ENCODE peak calls at places on chromosomes 7 and 10, in six cellular contexts. I is effector memory CD4-positive, alpha-beta T cell; J is neuronal stem cell; H is GM23248; D is tibial nerve; K is HepG2. C is an unnamed sample.

GRCh38 chr10:48604408-48605263 is at the start of gene ARHGAP22:
- DNase-seq in I (no peak), J (no peak), H (peak; percentile 86), D (peak; percentile 40), K (no peak), C (peak; percentile 92)

GRCh38 chr7:81064446-81064845 is 145.6 kb upstream of the SEMA3C start:
- DNase-seq in I (no peak), J (no peak), H (no peak), D (no peak), K (no peak), C (no peak)

GRCh38 chr10:21020545-21020944 is 123.4 kb upstream of the NEBL start:
- DNase-seq in I (no peak), J (no peak), H (peak; percentile 31), D (no peak), K (peak; percentile 27), C (no peak)

GRCh38 chr7:414681-415560 is 104.7 kb downstream of the PDGFA start:
- DNase-seq in I (no peak), J (no peak), H (no peak), D (no peak), K (no peak), C (no peak)

GRCh38 chr7:14924398-14924797 is 21.8 kb upstream of the DGKB start:
- DNase-seq in I (no peak), J (no peak), H (peak; percentile 59), D (no peak), K (no peak), C (no peak)

GRCh38 chr10:3887885-3888476 is 103.0 kb upstream of the KLF6 start:
- DNase-seq in I (peak; percentile 80), J (peak; percentile 41), H (peak; percentile 97), D (no peak), K (no peak), C (no peak)

GRCh38 chr7:116188-116981 is 76.0 kb upstream of the FAM20C start:
- DNase-seq in I (no peak), J (no peak), H (no peak), D (no peak), K (no peak), C (no peak)

GRCh38 chr10:133274751-133275682 is 1.7 kb downstream of the ADAM8 start:
- DNase-seq in I (peak; percentile 89), J (no peak), H (peak; percentile 23), D (no peak), K (no peak), C (peak; percentile 82)

GRCh38 chr7:112575864-112576263 is 95.1 kb downstream of the LSMEM1 start:
- DNase-seq in I (no peak), J (no peak), H (no peak), D (no peak), K (peak; percentile 35), C (no peak)
- H3K36me3 ChIP-seq in I (no peaks in the 10 kb centered on the region), J (no peaks in the 10 kb centered on the region), H (no peaks in the 10 kb centered on the region), D (no peaks in the 10 kb centered on the region), K (no peaks in the 10 kb centered on the region), C (no peaks in the 10 kb centered on the region)

GRCh38 chr10:6274040-6274439 is 71.3 kb downstream of the PFKFB3 start:
- DNase-seq in I (no peak), J (no peak), H (peak; percentile 67), D (no peak), K (peak; percentile 77), C (peak; percentile 53)

GRCh38 chr10:6274504-6274903 is 71.8 kb downstream of the PFKFB3 start:
- DNase-seq in I (no peak), J (no peak), H (no peak), D (no peak), K (no peak), C (no peak)

GRCh38 chr10:6272126-6272525 is 69.4 kb downstream of the PFKFB3 start:
- DNase-seq in I (no peak), J (no peak), H (no peak), D (no peak), K (no peak), C (no peak)

GRCh38 chr10:6271663-6272062 is 68.9 kb downstream of the PFKFB3 start:
- DNase-seq in I (no peak), J (no peak), H (no peak), D (no peak), K (peak; percentile 41), C (no peak)

DNA sequence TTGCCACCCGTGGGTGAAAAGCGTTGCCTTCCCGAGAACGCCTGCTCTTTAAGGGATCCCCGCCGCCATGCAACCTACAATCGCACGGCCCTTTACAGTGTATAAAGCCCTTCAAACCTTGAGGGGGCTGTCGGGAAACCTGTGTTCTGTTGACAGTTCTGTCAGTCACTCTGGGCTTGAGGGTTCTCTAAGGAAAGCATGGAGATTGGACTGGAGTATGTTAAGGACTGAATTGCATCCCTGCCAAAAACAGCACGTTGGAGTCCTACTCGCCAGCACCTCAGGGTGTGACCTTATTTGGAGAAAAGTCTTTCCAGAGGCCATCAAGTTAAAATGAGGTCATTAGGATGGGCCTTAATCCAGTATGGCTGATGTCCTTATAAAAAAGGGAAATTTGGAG is 70.6 kb downstream of the PFKFB3 start:
- DNase-seq in I (no peak), J (no peak), H (no peak), D (no peak), K (no peak), C (no peak)
- H3K36me3 ChIP-seq in I (no peaks in the 10 kb centered on the region), J (no peaks in the 10 kb centered on the region), H (no peaks in the 10 kb centered on the region), D (no peaks in the 10 kb centered on the region), K (no peaks in the 10 kb centered on the region), C (no peaks in the 10 kb centered on the region)

DNA sequence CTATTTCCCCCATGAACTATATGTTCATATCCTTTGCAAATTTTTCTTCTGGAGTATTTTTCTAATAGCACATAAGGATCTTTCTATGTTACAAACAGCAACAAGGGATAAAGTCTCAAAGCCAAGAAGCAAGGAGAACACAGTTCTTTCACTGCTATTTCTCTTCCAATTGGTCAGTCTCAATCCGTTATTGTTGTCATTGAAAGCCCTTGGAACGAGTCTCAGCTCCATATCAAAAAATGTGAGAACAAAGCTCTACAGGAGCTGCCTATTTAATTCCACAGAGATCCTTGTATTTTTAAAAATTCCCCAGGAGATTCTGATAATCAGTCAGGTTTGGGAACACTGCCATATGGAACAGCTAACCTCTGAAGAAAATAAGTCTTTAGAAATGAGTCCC is 15.7 kb downstream of the SLC35B4 start:
- DNase-seq in I (no peak), J (no peak), H (no peak), D (no peak), K (no peak), C (no peak)
- H3K36me3 ChIP-seq in I (peaks cover 15% of the 10 kb centered on the region), J (peaks cover 94% of the 10 kb centered on the region), H (peaks cover 57% of the 10 kb centered on the region), D (no peaks in the 10 kb centered on the region), K (peaks cover 7% of the 10 kb centered on the region), C (peaks cover 11% of the 10 kb centered on the region)

DNA sequence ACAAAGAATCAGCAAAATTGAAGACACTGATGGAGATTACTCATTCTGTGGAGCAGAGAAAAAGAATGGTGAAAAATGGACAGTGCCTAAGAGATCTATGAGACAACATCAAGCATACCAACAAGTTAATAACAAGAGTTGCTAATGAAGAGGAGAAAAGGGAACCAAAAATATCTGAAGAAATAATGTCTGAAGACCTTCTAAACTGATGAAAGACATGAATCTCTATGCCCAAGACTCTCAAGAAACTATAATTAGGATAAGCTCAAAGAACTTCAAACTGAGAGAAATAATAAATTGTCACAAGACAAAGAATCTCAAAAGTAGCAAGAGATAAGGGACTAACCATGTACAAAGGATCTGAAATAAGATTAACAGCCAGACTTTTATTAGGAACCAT is 93.4 kb downstream of the ZNF33B start:
- DNase-seq in I (no peak), J (no peak), H (peak; percentile 5), D (no peak), K (no peak), C (no peak)
- H3K36me3 ChIP-seq in I (peaks cover 19% of the 10 kb centered on the region), J (no peaks in the 10 kb centered on the region), H (peaks cover 12% of the 10 kb centered on the region), D (no peaks in the 10 kb centered on the region), K (no peaks in the 10 kb centered on the region), C (peaks cover 17% of the 10 kb centered on the region)

GRCh38 chr10:27537812-27538211 is 33.7 kb downstream of the RAB18 start:
- DNase-seq in I (no peak), J (no peak), H (no peak), D (no peak), K (no peak), C (no peak)
- H3K36me3 ChIP-seq in I (peaks cover 23% of the 10 kb centered on the region), J (peaks cover 78% of the 10 kb centered on the region), H (peaks cover 62% of the 10 kb centered on the region), D (no peaks in the 10 kb centered on the region), K (peaks cover 10% of the 10 kb centered on the region), C (peaks cover 21% of the 10 kb centered on the region)

C was measured in upper lobe of left lung.